ENCODE peak calls at places on chromosome 2, in nine cellular contexts. K is endothelial cell of umbilical vein, Z is left lung, A is mucosa of descending colon, N is uterus, I is OCI-LY7, L is right atrium auricular region, Y is AG10803, C is astrocyte. F is an unnamed sample.

GRCh38 chr2:9217838-9218770 is 11.5 kb downstream of the ASAP2 start:
- DNase-seq in K (no peak), Z (no peak), A (no peak), N (no peak), I (no peak), L (peak; percentile 61), Y (no peak), C (no peak), F (no peak)

GRCh38 chr2:55771612-55772011 is 78.0 kb upstream of the PNPT1 start:
- DNase-seq in K (peak; percentile 66), Z (no peak), A (no peak), N (no peak), I (no peak), L (no peak), Y (peak; percentile 52), C (peak; percentile 25), F (peak; percentile 56)

GRCh38 chr2:70083344-70084156 is 3.7 kb upstream of the PCBP1 start:
- DNase-seq in K (no peak), Z (no peak), A (peak; percentile 59), N (no peak), I (peak; percentile 79), L (no peak), Y (no peak), C (peak; percentile 65), F (peak; percentile 63)

GRCh38 chr2:127763776-127764175 is 47.2 kb downstream of the WDR33 start:
- DNase-seq in K (no peak), Z (no peak), A (no peak), N (no peak), I (no peak), L (no peak), Y (peak; percentile 37), C (peak; percentile 35), F (no peak)

GRCh38 chr2:131029812-131030211 is 63.4 kb downstream of the FAM168B start:
- DNase-seq in K (no peak), Z (no peak), A (no peak), N (no peak), I (no peak), L (peak; percentile 47), Y (no peak), C (no peak), F (no peak)

GRCh38 chr2:37837576-37838335 is 87.3 kb upstream of the RMDN2 start:
- DNase-seq in K (no peak), Z (no peak), A (peak; percentile 12), N (peak; percentile 92), I (no peak), L (no peak), Y (no peak), C (no peak), F (no peak)

GRCh38 chr2:128325665-128326181 is 7.1 kb upstream of the HS6ST1 start:
- DNase-seq in K (no peak), Z (no peak), A (no peak), N (no peak), I (no peak), L (peak; percentile 57), Y (no peak), C (no peak), F (no peak)

GRCh38 chr2:176003958-176004357 is 1.9 kb upstream of the LNPK start:
- DNase-seq in K (no peak), Z (no peak), A (no peak), N (no peak), I (no peak), L (no peak), Y (no peak), C (no peak), F (no peak)

GRCh38 chr2:85470850-85471800 is 52.6 kb downstream of the SH2D6 start:
- DNase-seq in K (peak; percentile 22), Z (no peak), A (peak; percentile 72), N (peak; percentile 30), I (no peak), L (no peak), Y (no peak), C (no peak), F (peak; percentile 88)

GRCh38 chr2:231691251-231691772 is 17.0 kb upstream of the PTMA start:
- DNase-seq in K (no peak), Z (no peak), A (no peak), N (no peak), I (peak; percentile 43), L (no peak), Y (no peak), C (no peak), F (no peak)

GRCh38 chr2:202079289-202079688 is 6.2 kb downstream of the KIAA2012 start:
- DNase-seq in K (no peak), Z (no peak), A (no peak), N (no peak), I (no peak), L (no peak), Y (no peak), C (no peak), F (no peak)

GRCh38 chr2:106561356-106561755 is 74.2 kb downstream of the CD8B2 start:
- DNase-seq in K (no peak), Z (no peak), A (no peak), N (no peak), I (no peak), L (no peak), Y (no peak), C (no peak), F (no peak)

GRCh38 chr2:195612515-195613495 is 44.2 kb upstream of the SLC39A10 start:
- DNase-seq in K (peak; percentile 72), Z (no peak), A (no peak), N (no peak), I (no peak), L (no peak), Y (peak; percentile 77), C (peak; percentile 94), F (peak; percentile 41)

GRCh38 chr2:184053326-184053725 is 545.0 kb upstream of the ZNF804A start:
- DNase-seq in K (peak; percentile 30), Z (no peak), A (peak; percentile 86), N (no peak), I (peak; percentile 1), L (no peak), Y (no peak), C (no peak), F (peak; percentile 51)

GRCh38 chr2:26471766-26472706 is 5.9 kb downstream of the OTOF start:
- DNase-seq in K (no peak), Z (no peak), A (no peak), N (no peak), I (no peak), L (no peak), Y (no peak), C (no peak), F (no peak)
- TF ChIP-seq CTCF in K (peak; percentile 7), Z (no peak), A (no peak), N (no peak), I (no peak), L (no peak), Y (no peak), C (no peak), F (no peak)

DNA sequence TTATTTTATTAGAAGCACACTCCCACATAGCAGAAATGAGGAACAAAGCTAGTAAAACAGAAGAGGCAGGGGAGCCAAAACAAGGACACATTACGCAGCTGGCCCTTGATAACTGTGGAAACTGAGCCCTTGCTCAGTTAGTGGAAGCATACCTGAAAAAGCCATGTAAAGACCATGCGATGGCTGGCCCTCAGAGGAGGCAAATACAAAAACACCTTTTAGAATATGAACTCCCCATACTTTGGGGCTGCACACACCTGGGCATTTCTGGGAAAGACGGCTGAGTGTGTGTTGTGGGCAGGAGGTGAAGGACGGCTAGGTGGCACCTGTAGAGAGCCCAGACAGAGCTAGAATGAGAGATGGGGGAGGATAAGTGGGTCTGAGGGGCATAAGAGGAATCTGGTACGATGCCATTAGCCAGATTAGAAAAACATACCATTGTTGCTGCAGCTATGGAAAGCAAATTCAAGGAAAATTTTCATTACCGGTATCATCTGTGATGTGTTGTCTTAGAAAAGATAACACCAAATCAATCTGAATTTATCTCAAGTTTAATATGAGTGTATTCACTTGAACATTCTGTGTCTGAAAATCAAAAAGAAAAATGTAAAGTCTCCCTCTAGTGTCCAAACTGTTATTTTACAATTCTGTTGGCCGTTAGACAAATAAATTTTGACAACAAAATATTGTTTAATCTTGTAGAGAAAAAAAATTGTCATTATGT is 45.2 kb upstream of the SULT1C3 start:
- DNase-seq in K (no peak), Z (no peak), A (no peak), N (no peak), I (no peak), L (no peak), Y (peak; percentile 3), C (no peak), F (no peak)
- TF ChIP-seq CTCF in K (peak; percentile 4), Z (peak; percentile 30), A (no peak), N (peak; percentile 18), I (peak; percentile 83), L (peak; percentile 34), Y (peak; percentile 52), C (peak; percentile 47), F (no peak)

DNA sequence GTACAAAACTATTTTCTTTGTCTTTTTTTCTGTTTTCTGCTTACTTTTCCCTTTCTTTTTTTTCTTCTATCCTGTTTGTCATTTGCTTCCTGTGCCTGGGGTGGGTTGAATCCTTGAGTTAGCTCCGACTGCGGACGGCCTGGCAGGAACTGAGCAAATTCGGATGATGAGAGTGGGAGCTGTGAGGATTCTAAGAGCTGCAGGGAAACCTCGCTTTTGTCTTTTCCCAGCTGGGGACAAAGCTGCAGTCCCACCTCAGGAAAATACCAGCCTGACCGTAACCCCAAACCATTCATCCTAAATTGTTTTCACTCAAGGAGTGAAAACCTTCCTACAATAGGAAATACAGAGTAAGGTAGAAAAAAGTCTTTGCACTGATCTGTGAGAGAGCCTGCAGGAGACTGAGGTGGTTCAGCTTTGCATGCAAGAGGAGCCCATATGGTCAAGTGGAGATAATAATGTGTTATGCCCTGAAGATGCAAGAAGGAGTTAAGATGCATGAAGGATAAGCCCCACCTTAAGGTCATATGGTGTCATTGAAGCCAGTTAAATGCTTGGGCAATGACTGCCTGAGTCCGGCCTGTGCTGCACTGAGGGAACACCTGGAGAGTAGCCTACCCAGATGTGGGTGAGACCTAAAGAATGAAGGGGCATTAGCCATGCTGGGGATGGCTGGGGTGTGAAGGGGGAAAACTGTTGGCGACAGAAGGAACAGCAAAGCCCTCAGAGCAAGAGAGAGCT is 31.7 kb upstream of the ARL4C start:
- DNase-seq in K (no peak), Z (no peak), A (no peak), N (no peak), I (peak; percentile 10), L (no peak), Y (no peak), C (no peak), F (no peak)
- TF ChIP-seq CTCF in K (no peak), Z (no peak), A (no peak), N (no peak), I (peak; percentile 42), L (no peak), Y (no peak), C (no peak), F (no peak)

GRCh38 chr2:158570869-158571268 is 114.1 kb downstream of the PKP4 start:
- DNase-seq in K (no peak), Z (no peak), A (no peak), N (no peak), I (no peak), L (no peak), Y (no peak), C (no peak), F (no peak)

GRCh38 chr2:158569284-158569683 is 112.5 kb downstream of the PKP4 start:
- DNase-seq in K (no peak), Z (no peak), A (no peak), N (no peak), I (no peak), L (no peak), Y (no peak), C (no peak), F (no peak)

GRCh38 chr2:158575051-158575635 is 118.4 kb downstream of the PKP4 start:
- DNase-seq in K (peak; percentile 53), Z (no peak), A (no peak), N (no peak), I (no peak), L (no peak), Y (peak; percentile 69), C (peak; percentile 30), F (no peak)

GRCh38 chr2:158578703-158579330 is 122.1 kb downstream of the PKP4 start:
- DNase-seq in K (no peak), Z (no peak), A (no peak), N (no peak), I (no peak), L (no peak), Y (no peak), C (no peak), F (no peak)

GRCh38 chr2:158573739-158574138 is 117.0 kb downstream of the PKP4 start:
- DNase-seq in K (no peak), Z (no peak), A (peak; percentile 6), N (no peak), I (no peak), L (no peak), Y (no peak), C (no peak), F (peak; percentile 2)
- TF ChIP-seq CTCF in K (no peak), Z (no peak), A (no peak), N (no peak), I (no peak), L (no peak), Y (no peak), C (no peak), F (no peak)

F was measured in MCF 10A.